ENCODE peak calls at places on chromosomes 4 and X, in seven cellular contexts. M is SK-N-SH, Y is HepG2, I is K562, E is HCT116, B is H1, V is GM12878. P is an unnamed sample.

GRCh38 chrX:39645059-39645895 is 452.5 kb downstream of the BCOR start:
- DNase-seq in Y (no peak), B (no peak), V (no peak), M (no peak), I (peak; percentile 50), E (no peak), P (no peak)

GRCh38 chr4:2689825-2690700 is 66.1 kb downstream of the TNIP2 start:
- DNase-seq in I (no peak), M (no peak), E (no peak), V (peak; percentile 51), Y (no peak), B (no peak), P (no peak)

GRCh38 chr4:5865896-5866599 is 26.8 kb downstream of the CRMP1 start:
- DNase-seq in I (no peak), B (no peak), M (no peak), Y (no peak), V (no peak), E (no peak), P (peak; percentile 33)

GRCh38 chr4:102344520-102344954 is 745 bp downstream of the SLC39A8 start:
- DNase-seq in Y (no peak), B (peak; percentile 79), E (peak; percentile 10), V (no peak), M (peak; percentile 84), I (peak; percentile 80), P (peak; percentile 42)

GRCh38 chr4:110484767-110485166 is 8.8 kb downstream of the ENPEP start:
- DNase-seq in M (no peak), Y (no peak), E (no peak), B (no peak), I (no peak), V (no peak), P (no peak)

GRCh38 chr4:2638730-2639129 is 102.3 kb downstream of the FAM193A start:
- DNase-seq in I (no peak), E (no peak), V (no peak), M (no peak), B (no peak), Y (no peak), P (no peak)

GRCh38 chr4:173367285-173367684 is 3.5 kb upstream of the SAP30 start:
- DNase-seq in Y (no peak), B (no peak), M (no peak), I (no peak), V (no peak), E (no peak), P (no peak)

GRCh38 chr4:39524420-39524957 is 2.8 kb downstream of the UGDH start:
- DNase-seq in Y (no peak), B (no peak), I (no peak), M (no peak), E (no peak), V (no peak), P (no peak)

GRCh38 chrX:16671005-16671404 is 21.0 kb downstream of the S100G start:
- DNase-seq in E (peak; percentile 12), B (no peak), M (peak; percentile 60), V (no peak), Y (peak; percentile 5), I (peak; percentile 59), P (peak; percentile 87)

GRCh38 chr4:185576314-185576713 is 41.0 kb upstream of the PDLIM3 start:
- DNase-seq in I (no peak), M (no peak), V (no peak), E (no peak), Y (no peak), B (no peak), P (no peak)

GRCh38 chr4:185576918-185577591 is 41.7 kb upstream of the PDLIM3 start:
- DNase-seq in I (no peak), V (no peak), M (peak; percentile 52), B (no peak), Y (no peak), E (no peak), P (no peak)

GRCh38 chr4:185580699-185581098 is 45.4 kb upstream of the PDLIM3 start:
- DNase-seq in E (no peak), I (no peak), V (no peak), B (peak; percentile 35), Y (no peak), M (no peak), P (no peak)

GRCh38 chr4:185578284-185578683 is 43.0 kb upstream of the PDLIM3 start:
- DNase-seq in Y (no peak), M (no peak), V (no peak), B (no peak), E (no peak), I (no peak), P (no peak)

GRCh38 chr4:185577592-185577940 is 42.3 kb upstream of the PDLIM3 start:
- DNase-seq in Y (no peak), M (no peak), B (no peak), I (no peak), E (no peak), V (no peak), P (no peak)
- TF ChIP-seq JUND in Y (no peak), M (no peak), B (no peak), I (no peak), E (no peak), V (no peak), P (no peak)

DNA sequence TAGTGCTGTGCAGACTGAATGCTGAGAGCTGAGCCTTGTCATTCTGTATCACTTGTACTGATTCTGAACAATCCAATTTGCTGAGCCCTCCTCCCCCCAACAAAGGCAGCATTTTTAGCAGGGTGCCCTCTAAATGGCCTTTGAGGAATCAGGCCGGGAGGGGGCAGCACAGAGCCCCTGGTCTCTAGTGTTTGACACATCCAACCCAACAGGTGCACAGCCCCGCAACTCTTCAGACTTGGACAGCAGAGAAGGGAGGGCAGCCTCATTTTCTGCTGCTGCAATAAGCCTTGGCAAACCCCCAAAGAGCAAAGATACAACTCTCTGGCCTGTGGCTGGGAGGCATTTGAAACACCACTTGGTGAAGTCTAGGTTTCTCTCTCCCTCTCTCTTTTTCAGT is 3.4 kb downstream of the ATP1B4 start:
- DNase-seq in I (peak; percentile 62), E (no peak), B (peak; percentile 81), M (peak; percentile 24), Y (peak; percentile 6), V (no peak), P (no peak)
- TF ChIP-seq JUND in I (no peak), E (no peak), B (no peak), M (no peak), Y (no peak), V (no peak), P (no peak)

GRCh38 chrX:56114437-56114787 is 117.7 kb upstream of the KLF8 start:
- DNase-seq in Y (no peak), E (no peak), I (no peak), B (no peak), V (no peak), M (no peak), P (no peak)

GRCh38 chrX:56113785-56114436 is 118.2 kb upstream of the KLF8 start:
- DNase-seq in Y (no peak), I (no peak), E (no peak), B (peak; percentile 39), M (no peak), V (no peak), P (no peak)
- TF ChIP-seq JUND in Y (no peak), I (no peak), E (no peak), B (no peak), M (no peak), V (no peak), P (no peak)

DNA sequence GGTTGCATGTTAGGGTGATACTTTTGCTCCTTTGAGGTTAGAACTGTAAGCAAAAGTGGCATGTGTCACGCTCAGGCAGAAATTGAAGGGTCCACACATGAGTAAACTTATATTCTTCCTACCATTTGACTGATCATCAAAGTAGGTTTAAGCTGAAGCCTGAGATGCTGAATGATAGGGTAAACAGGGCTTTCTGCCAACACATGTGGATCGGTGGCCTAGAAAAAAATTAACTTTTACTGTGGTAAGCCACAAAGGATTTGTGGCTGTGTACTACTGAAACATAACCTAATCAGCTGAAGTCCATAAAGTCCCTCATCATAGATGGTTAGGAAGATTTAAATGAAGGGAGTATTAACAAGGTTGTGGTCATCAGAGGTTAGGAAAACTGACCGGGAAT is 1070.1 kb downstream of the STPG2 start:
- DNase-seq in Y (no peak), E (no peak), I (no peak), M (no peak), V (no peak), B (no peak), P (no peak)
- TF ChIP-seq JUND in Y (no peak), E (no peak), I (no peak), M (no peak), V (no peak), B (no peak), P (no peak)

DNA sequence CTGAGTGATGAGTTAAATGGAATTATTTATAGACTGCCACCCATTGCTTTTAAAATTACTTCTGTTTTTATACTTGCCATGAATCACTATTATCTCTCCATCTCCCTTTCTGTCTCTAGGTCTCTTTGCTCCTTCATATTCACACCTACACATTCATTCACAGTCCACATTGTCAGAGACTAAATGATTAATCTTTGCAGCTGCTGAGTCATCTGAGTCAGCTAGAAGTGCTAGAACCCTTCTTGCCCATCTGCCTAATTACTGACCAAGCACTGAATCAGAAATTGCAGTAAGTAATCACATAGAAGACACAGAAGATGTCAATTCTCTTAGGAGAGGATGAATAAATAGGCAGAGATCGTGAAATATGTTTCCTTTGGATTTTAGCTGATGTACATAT is 31.6 kb upstream of the RPS6KA6 start:
- DNase-seq in B (no peak), E (no peak), I (no peak), V (no peak), M (no peak), Y (no peak), P (no peak)
- TF ChIP-seq JUND in B (no peak), E (no peak), I (no peak), V (no peak), M (no peak), Y (no peak), P (no peak)

GRCh38 chr4:7379719-7380118 is 55.0 kb downstream of the PSAPL1 start:
- DNase-seq in E (no peak), M (no peak), I (no peak), V (no peak), Y (no peak), B (no peak), P (no peak)
- TF ChIP-seq JUND in E (no peak), M (no peak), I (no peak), V (no peak), Y (no peak), B (no peak), P (no peak)

P was measured in T47D.